ENCODE peak calls at places on chromosome 22, in seven cellular contexts. U is IMR-90; N is effector memory CD4-positive, alpha-beta T cell; F is PC-3; B is stomach; G is tibial artery; X is heart left ventricle. A is an unnamed sample.

GRCh38 chr22:17896552-17896951 is 122.3 kb upstream of the BID start:
- DNase-seq in N (no peak), G (no peak), F (no peak), B (peak; percentile 35), U (peak; percentile 27), X (no peak), A (no peak)

GRCh38 chr22:35457729-35458546 is 58.0 kb downstream of the MCM5 start:
- DNase-seq in F (peak; percentile 43), N (no peak), X (no peak), G (no peak), B (no peak), U (peak; percentile 34), A (no peak)

GRCh38 chr22:44586337-44586990 is 88.4 kb upstream of the RTL6 start:
- DNase-seq in N (no peak), X (no peak), U (no peak), F (peak; percentile 5), B (no peak), G (no peak), A (no peak)

GRCh38 chr22:27251563-27251962 is 550.0 kb downstream of the MN1 start:
- DNase-seq in G (no peak), N (no peak), U (no peak), X (no peak), F (no peak), B (no peak), A (no peak)

GRCh38 chr22:48345631-48346030 is 1482.0 kb downstream of the BRD1 start:
- DNase-seq in U (no peak), X (no peak), F (no peak), N (no peak), B (no peak), G (no peak), A (no peak)

GRCh38 chr22:46067159-46068111 is 82.9 kb upstream of the PPARA start:
- DNase-seq in U (no peak), F (peak; percentile 36), G (peak; percentile 20), B (peak; percentile 21), X (peak; percentile 42), N (no peak), A (no peak)

GRCh38 chr22:31082606-31083376 is 1.7 kb downstream of the SMTN start:
- DNase-seq in G (peak; percentile 66), B (peak; percentile 69), U (peak; percentile 64), X (peak; percentile 85), F (peak; percentile 56), N (no peak), A (no peak)

GRCh38 chr22:47837703-47838102 is 1075.3 kb downstream of the TBC1D22A start:
- DNase-seq in G (no peak), U (no peak), X (no peak), N (no peak), F (peak; percentile 54), B (no peak), A (no peak)

GRCh38 chr22:36595968-36596367 is 67.0 kb upstream of the EIF3D start:
- DNase-seq in N (no peak), F (no peak), B (no peak), G (no peak), U (no peak), X (no peak), A (no peak)

GRCh38 chr22:35326854-35327562 is 27.3 kb downstream of the TOM1 start:
- DNase-seq in F (no peak), U (no peak), G (no peak), B (no peak), X (no peak), N (no peak), A (no peak)

GRCh38 chr22:37827056-37827455 is 3.9 kb downstream of the GALR3 start:
- DNase-seq in F (no peak), B (no peak), N (no peak), G (peak; percentile 47), U (no peak), X (peak; percentile 64), A (no peak)

GRCh38 chr22:37818397-37819099 is 4.6 kb upstream of the GALR3 start:
- DNase-seq in G (peak; percentile 46), U (peak; percentile 35), X (peak; percentile 61), B (peak; percentile 71), F (no peak), N (peak; percentile 19), A (no peak)

GRCh38 chr22:37749831-37750595 is 53.2 kb downstream of the TRIOBP start:
- DNase-seq in N (no peak), F (no peak), U (peak; percentile 78), B (no peak), G (no peak), X (peak; percentile 56), A (no peak)

GRCh38 chr22:49645257-49645656 is 182.4 kb downstream of the BRD1 start:
- DNase-seq in B (no peak), X (no peak), N (no peak), F (no peak), G (no peak), U (no peak), A (no peak)

GRCh38 chr22:35072939-35073338 is 7.0 kb downstream of the ISX start:
- DNase-seq in B (no peak), G (no peak), F (peak; percentile 44), N (no peak), U (peak; percentile 3), X (no peak), A (no peak)

GRCh38 chr22:30841264-30841663 is 127.3 kb downstream of the MORC2 start:
- DNase-seq in G (no peak), N (no peak), F (peak; percentile 19), U (peak; percentile 46), X (no peak), B (no peak), A (no peak)

GRCh38 chr22:50739894-50740293 is 1.9 kb downstream of the ACR start:
- DNase-seq in X (peak; percentile 13), N (no peak), B (peak; percentile 17), F (no peak), U (no peak), G (no peak), A (no peak)

GRCh38 chr22:46984751-46985506 is 222.5 kb downstream of the TBC1D22A start:
- DNase-seq in F (peak; percentile 76), U (peak; percentile 69), B (no peak), G (no peak), X (no peak), N (no peak), A (no peak)

DNA sequence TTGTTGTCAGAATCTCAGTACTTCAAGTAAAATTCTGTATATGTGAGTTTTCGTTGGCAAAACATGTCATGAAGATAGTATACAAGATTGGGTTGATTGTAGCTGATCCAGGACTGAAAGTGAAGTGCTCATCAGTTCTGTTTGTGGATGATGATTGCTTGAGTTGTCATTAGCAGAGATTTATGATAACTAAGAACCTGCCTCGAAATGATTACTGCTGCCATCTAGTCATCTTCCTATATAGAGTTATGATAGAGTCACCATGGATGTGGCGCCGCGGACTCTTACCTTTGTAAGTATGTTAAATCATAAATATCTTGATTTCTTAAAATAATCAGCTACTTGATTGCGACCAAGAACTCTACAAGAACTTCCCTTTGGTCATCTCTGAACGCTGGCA is 27.9 kb upstream of the MYO18B start:
- DNase-seq in G (no peak), U (no peak), N (no peak), X (no peak), F (no peak), B (no peak), A (no peak)
- H3K27ac ChIP-seq in G (no peak overlapping the region), U (no peak overlapping the region), N (no peak overlapping the region), X (no peak overlapping the region), F (no peak overlapping the region), B (no peak overlapping the region), A (no peak overlapping the region)

GRCh38 chr22:22397292-22397870 is 111.2 kb downstream of the ZNF280B start:
- DNase-seq in X (no peak), B (no peak), G (peak; percentile 46), F (peak; percentile 74), N (no peak), U (no peak), A (no peak)
- H3K27ac ChIP-seq in X (peak overlapping the region; percentile 34), B (no peak overlapping the region), G (no peak overlapping the region), F (no peak overlapping the region), N (no peak overlapping the region), U (no peak overlapping the region), A (no peak overlapping the region)

GRCh38 chr22:24324137-24324536 is 53.5 kb downstream of the SPECC1L start:
- DNase-seq in B (no peak), G (no peak), X (no peak), F (no peak), U (no peak), N (no peak), A (no peak)
- H3K27ac ChIP-seq in B (no peak overlapping the region), G (peak overlapping the region; percentile 0), X (peak overlapping the region; percentile 39), F (no peak overlapping the region), U (no peak overlapping the region), N (no peak overlapping the region), A (no peak overlapping the region)

DNA sequence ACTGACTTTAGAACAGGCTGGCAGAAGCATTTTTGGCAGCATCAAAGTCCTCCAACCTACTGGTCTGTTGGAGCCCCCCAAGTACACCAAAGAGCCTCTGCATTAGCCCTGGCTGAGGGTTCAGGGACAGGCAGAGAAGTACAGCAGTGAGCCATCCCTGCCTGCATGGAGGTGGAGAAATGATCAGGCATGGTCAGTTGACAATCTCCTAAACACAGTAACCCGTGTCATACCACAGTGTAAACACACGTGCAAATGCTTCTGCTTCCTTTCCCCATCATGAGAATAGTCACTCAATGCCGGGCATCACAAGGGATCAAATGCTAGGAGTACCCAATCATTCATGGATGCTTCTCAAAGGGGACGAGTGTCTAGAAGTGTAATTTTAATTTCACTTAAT is 8.2 kb downstream of the SERPIND1 start:
- DNase-seq in G (no peak), N (no peak), B (no peak), U (peak; percentile 17), F (no peak), X (no peak), A (no peak)
- H3K27ac ChIP-seq in G (no peak overlapping the region), N (no peak overlapping the region), B (no peak overlapping the region), U (no peak overlapping the region), F (peak overlapping the region; percentile 95), X (no peak overlapping the region), A (no peak overlapping the region)

A was measured in iPS DF 6.9.